ENCODE peak calls at places on chromosomes 13 and 19, in eight cellular contexts. J is pancreas, G is PC-3, U is psoas muscle, R is Panc1, D is SK-N-SH, P is left ventricle myocardium inferior, C is ovary. Q is an unnamed sample.
A peak's percentile ranks its signal among the peaks of the same experiment; 100 is the strongest.

GRCh38 chr19:35262101-35262761 is 6.5 kb upstream of the USF2 start:
- DNase-seq in J (peak; percentile 21), G (no peak), U (no peak), R (no peak), D (no peak), P (no peak), C (peak; percentile 29), Q (no peak)

GRCh38 chr13:38763446-38764381 is 76.8 kb downstream of the FREM2 start:
- DNase-seq in J (peak; percentile 40), G (peak; percentile 44), U (no peak), R (no peak), D (peak; percentile 36), P (no peak), C (no peak), Q (peak; percentile 42)

GRCh38 chr19:31527443-31527842 is 178.2 kb upstream of the TSHZ3 start:
- DNase-seq in J (no peak), G (no peak), U (no peak), R (no peak), D (no peak), P (no peak), C (no peak), Q (no peak)

GRCh38 chr19:3055741-3056453 is 6.4 kb downstream of the TLE5 start:
- DNase-seq in J (peak; percentile 88), G (peak; percentile 81), U (peak; percentile 40), R (no peak), D (no peak), P (no peak), C (peak; percentile 69), Q (peak; percentile 91)

GRCh38 chr19:28793391-28794168 is 419.4 kb downstream of the UQCRFS1 start:
- DNase-seq in J (peak; percentile 18), G (no peak), U (no peak), R (no peak), D (no peak), P (peak; percentile 16), C (no peak), Q (no peak)

GRCh38 chr13:89057274-89057673 is 1386.1 kb downstream of the SLITRK5 start:
- DNase-seq in J (no peak), G (no peak), U (no peak), R (no peak), D (no peak), P (no peak), C (no peak), Q (no peak)

GRCh38 chr19:44306283-44306682 is 1.5 kb upstream of the ZNF235 start:
- DNase-seq in J (no peak), G (no peak), U (no peak), R (no peak), D (no peak), P (no peak), C (no peak), Q (no peak)

GRCh38 chr19:35732540-35733179 is 9.6 kb downstream of the IGFLR1 start:
- DNase-seq in J (no peak), G (no peak), U (no peak), R (no peak), D (no peak), P (no peak), C (peak; percentile 22), Q (no peak)

GRCh38 chr13:109401891-109402290 is 384.5 kb downstream of the IRS2 start:
- DNase-seq in J (no peak), G (no peak), U (no peak), R (no peak), D (no peak), P (no peak), C (no peak), Q (no peak)

GRCh38 chr19:52492991-52493470 is 34.4 kb upstream of the ZNF808 start:
- DNase-seq in J (no peak), G (no peak), U (no peak), R (no peak), D (peak; percentile 8), P (peak; percentile 15), C (no peak), Q (no peak)

GRCh38 chr19:31715249-31715944 is 366.2 kb upstream of the TSHZ3 start:
- DNase-seq in J (no peak), G (no peak), U (peak; percentile 40), R (no peak), D (no peak), P (no peak), C (peak; percentile 30), Q (no peak)

GRCh38 chr19:11548315-11548700 is 9.7 kb downstream of the CNN1 start:
- DNase-seq in J (no peak), G (no peak), U (no peak), R (no peak), D (no peak), P (no peak), C (no peak), Q (no peak)

DNA sequence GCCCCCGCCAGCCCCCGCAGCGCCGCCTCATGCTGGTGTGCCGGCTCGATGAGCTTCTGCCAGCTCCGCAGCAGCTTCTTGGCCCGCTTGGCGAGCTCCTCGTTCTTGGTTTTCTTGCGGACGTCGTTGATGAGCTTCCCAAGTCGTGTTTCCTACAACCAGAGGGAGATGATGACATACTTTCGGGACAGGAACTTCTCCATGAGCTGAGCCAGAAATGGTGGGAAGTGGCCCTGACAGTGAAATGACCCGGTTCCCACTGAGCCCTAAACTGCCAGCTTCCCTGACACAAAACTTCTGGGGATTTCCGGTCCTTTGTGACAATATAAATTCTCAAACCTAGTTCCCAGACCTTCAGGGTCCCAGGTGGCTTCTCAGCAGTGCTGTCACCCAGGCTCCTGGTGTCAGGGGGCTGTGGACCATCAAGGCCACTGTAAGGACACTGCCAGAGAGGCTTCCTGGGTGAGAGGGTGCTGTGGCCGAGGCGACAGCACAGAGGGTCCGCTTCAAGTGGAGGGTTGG is 5.4 kb upstream of the SLC35E1 start:
- DNase-seq in J (no peak), G (no peak), U (no peak), R (no peak), D (no peak), P (no peak), C (no peak), Q (no peak)
- H3K27ac ChIP-seq in J (no peak overlapping the region), G (no peak overlapping the region), U (peak overlapping the region; percentile 61), R (no peak overlapping the region), D (no peak overlapping the region), P (peak overlapping the region; percentile 27), C (no peak overlapping the region), Q (peak overlapping the region; percentile 78)

DNA sequence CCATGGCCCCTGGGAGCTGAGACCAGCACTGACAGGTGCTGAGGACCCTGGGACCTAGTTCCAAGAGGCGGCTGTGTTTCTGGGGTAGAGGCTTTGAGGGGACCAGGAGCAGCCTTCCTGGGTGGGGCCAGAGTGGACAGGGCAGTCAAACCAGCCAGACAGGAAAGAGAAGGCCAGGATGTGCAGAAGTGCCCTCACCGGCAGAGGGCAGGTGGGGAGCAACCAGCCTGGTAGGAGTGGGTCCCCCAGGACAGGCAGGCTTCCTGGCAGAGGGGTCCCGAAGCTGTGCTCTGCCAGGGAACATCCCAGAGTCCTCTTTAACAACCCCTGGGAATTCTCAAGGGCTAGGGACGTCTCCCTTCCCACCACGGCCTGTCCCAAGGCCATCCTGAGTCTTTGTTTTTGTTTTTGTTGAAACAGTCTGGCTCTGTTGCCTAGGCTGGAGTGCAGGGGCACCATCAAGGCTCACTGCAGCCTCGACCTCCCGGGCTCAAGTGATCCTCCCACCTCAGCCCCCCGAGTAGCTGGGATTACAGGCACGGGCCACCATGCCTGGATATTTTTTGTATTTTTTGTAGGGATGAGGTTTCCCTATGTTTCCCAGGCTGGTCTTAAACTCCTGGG is 3.0 kb upstream of the HIPK4 start:
- DNase-seq in J (no peak), G (peak; percentile 69), U (no peak), R (no peak), D (no peak), P (no peak), C (no peak), Q (peak; percentile 37)
- TF ChIP-seq CTCF in J (no peak), G (peak; percentile 56), U (peak; percentile 20), R (no peak), D (no peak), P (peak; percentile 46), C (no peak), Q (no peak)

GRCh38 chr19:17089238-17089637 is 13.7 kb downstream of the MYO9B start:
- DNase-seq in J (no peak), G (no peak), U (no peak), R (no peak), D (no peak), P (no peak), C (no peak), Q (no peak)
- H3K27ac ChIP-seq in J (no peak overlapping the region), G (no peak overlapping the region), U (peak overlapping the region; percentile 16), R (no peak overlapping the region), D (no peak overlapping the region), P (peak overlapping the region; percentile 8), C (no peak overlapping the region), Q (peak overlapping the region; percentile 39)

DNA sequence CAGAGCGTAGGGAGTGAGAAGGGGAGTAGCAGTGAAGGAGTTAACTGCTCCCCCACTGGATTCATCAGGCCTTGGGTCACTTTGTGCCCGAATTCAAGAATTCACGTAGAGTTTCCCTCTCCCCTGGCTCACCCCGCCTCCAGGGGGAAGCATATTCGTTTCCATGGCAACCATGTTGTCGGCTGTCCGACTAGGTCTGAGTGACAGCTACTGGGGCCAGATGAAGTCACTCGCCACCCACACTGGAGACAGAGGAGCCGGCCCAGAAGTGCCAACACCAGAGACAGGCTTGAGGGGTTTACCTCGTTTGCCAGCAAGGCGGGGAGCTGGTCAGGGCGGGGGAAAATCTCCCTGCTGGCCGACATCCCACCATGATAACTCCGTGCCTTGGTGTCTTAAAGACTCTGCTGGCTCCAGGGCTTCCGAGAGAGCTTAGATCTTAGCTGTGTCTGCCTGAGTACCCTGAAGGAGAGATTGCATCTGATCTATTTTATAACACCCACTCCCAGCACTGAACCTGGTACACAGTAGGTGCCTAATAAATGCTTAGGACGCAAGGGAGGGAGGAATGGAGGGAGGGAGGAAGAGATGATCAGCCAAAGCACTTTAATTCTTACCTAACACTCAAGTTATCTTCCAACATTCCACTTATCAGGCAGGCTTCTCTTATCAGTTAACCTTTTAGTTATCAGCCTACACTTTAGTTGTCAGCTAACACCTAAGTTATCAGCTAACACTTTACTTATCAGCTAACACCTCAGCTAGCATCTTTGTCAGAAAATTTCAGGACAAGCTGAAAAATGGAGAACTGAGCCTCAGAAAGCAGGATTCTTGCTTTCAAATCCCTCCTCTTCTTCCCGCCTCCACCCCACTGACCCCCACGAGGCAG is 57.2 kb upstream of the ZNRF4 start:
- DNase-seq in J (no peak), G (peak; percentile 37), U (no peak), R (no peak), D (peak; percentile 81), P (no peak), C (no peak), Q (peak; percentile 26)
- TF ChIP-seq CTCF in J (no peak), G (no peak), U (no peak), R (no peak), D (no peak), P (no peak), C (no peak), Q (no peak)

GRCh38 chr13:33817513-33817842 is 471 bp upstream of the RFC3 start:
- DNase-seq in J (no peak), G (no peak), U (no peak), R (no peak), D (peak; percentile 10), P (no peak), C (no peak), Q (no peak)
- H3K27ac ChIP-seq in J (peak overlapping the region; percentile 43), G (peak overlapping the region; percentile 70), U (peak overlapping the region; percentile 69), R (peak overlapping the region; percentile 89), D (peak overlapping the region; percentile 88), P (peak overlapping the region; percentile 72), C (no peak overlapping the region), Q (peak overlapping the region; percentile 89)